ENCODE peak calls at places on chromosomes 2 and 18, in six cellular contexts. W is GM12892, D is A549, K is NCI-H1105, A is mesothelial cell of epicardium, C is kidney. J is an unnamed sample.
A peak's percentile ranks its signal among the peaks of the same experiment; 100 is the strongest.

GRCh38 chr2:119178811-119179601 is 20.5 kb upstream of the C1QL2 start:
- DNase-seq in W (no peak), D (peak; percentile 22), K (no peak), A (no peak), C (no peak), J (no peak)

GRCh38 chr2:163319006-163319405 is 416.8 kb downstream of the FIGN start:
- DNase-seq in W (no peak), D (no peak), K (no peak), A (no peak), C (no peak), J (no peak)

GRCh38 chr2:168639501-168639900 is 162.9 kb upstream of the NOSTRIN start:
- DNase-seq in W (no peak), D (peak; percentile 12), K (no peak), A (peak; percentile 52), C (peak; percentile 85), J (no peak)

GRCh38 chr18:46632401-46633089 is 24.5 kb downstream of the LOXHD1 start:
- DNase-seq in W (no peak), D (peak; percentile 36), K (no peak), A (peak; percentile 34), C (no peak), J (no peak)

GRCh38 chr2:135819211-135819610 is 17.8 kb downstream of the LCT start:
- DNase-seq in W (no peak), D (peak; percentile 47), K (no peak), A (no peak), C (no peak), J (peak; percentile 82)

GRCh38 chr2:60569680-60570111 is 16.2 kb upstream of the BCL11A start:
- DNase-seq in W (no peak), D (no peak), K (no peak), A (no peak), C (no peak), J (no peak)

GRCh38 chr2:73075477-73076373 is 4.2 kb upstream of the SFXN5 start:
- DNase-seq in W (no peak), D (no peak), K (no peak), A (no peak), C (peak; percentile 60), J (no peak)

GRCh38 chr2:143284087-143284675 is 155.0 kb downstream of the ARHGAP15 start:
- DNase-seq in W (no peak), D (peak; percentile 51), K (no peak), A (no peak), C (no peak), J (no peak)

GRCh38 chr2:28374331-28374730 is 18.3 kb upstream of the FOSL2 start:
- DNase-seq in W (no peak), D (no peak), K (no peak), A (no peak), C (no peak), J (no peak)

GRCh38 chr18:79395761-79396404 is at the start of gene NFATC1:
- DNase-seq in W (no peak), D (peak; percentile 61), K (peak; percentile 64), A (peak; percentile 85), C (peak; percentile 91), J (peak; percentile 97)

GRCh38 chr18:46950064-46950656 is 32.8 kb downstream of the KATNAL2 start:
- DNase-seq in W (no peak), D (peak; percentile 9), K (peak; percentile 16), A (no peak), C (no peak), J (peak; percentile 66)

GRCh38 chr18:34358923-34359322 is 134.2 kb upstream of the NOL4 start:
- DNase-seq in W (no peak), D (no peak), K (no peak), A (no peak), C (no peak), J (no peak)

GRCh38 chr2:9885036-9885684 is 41.9 kb downstream of the TAF1B start:
- DNase-seq in W (no peak), D (no peak), K (no peak), A (no peak), C (no peak), J (peak; percentile 59)

GRCh38 chr2:157246212-157247067 is 11.1 kb upstream of the GALNT5 start:
- DNase-seq in W (no peak), D (peak; percentile 63), K (no peak), A (no peak), C (no peak), J (peak; percentile 56)

GRCh38 chr2:132824716-132825115 is 154.7 kb upstream of the LYPD1 start:
- DNase-seq in W (no peak), D (peak; percentile 3), K (no peak), A (no peak), C (no peak), J (no peak)